ENCODE peak calls at places on chromosomes 3 and 15, in seven cellular contexts. D is stomach, G is K562, S is A549, Q is transverse colon, R is ovary, U is HepG2. W is an unnamed sample.

GRCh38 chr3:107884719-107885460 is 205.9 kb downstream of the CD47 start:
- DNase-seq in D (no peak), G (no peak), S (no peak), Q (no peak), R (no peak), U (no peak), W (no peak)

GRCh38 chr3:102174832-102175374 is 259.9 kb upstream of the ZPLD1 start:
- DNase-seq in D (no peak), G (no peak), S (no peak), Q (no peak), R (no peak), U (no peak), W (no peak)

GRCh38 chr15:36527512-36528162 is 51.8 kb upstream of the CDIN1 start:
- DNase-seq in D (no peak), G (no peak), S (no peak), Q (no peak), R (no peak), U (no peak), W (no peak)

GRCh38 chr3:171461087-171461917 is 1.1 kb upstream of the TNIK start:
- DNase-seq in D (no peak), G (peak), S (peak), Q (peak), R (no peak), U (no peak), W (no peak)

GRCh38 chr15:34122771-34123183 is 20.9 kb downstream of the PGBD4 start:
- DNase-seq in D (no peak), G (no peak), S (no peak), Q (no peak), R (no peak), U (peak), W (no peak)

GRCh38 chr15:84142888-84143337 is 92.7 kb upstream of the GOLGA6L4 start:
- DNase-seq in D (peak), G (peak), S (peak), Q (peak), R (peak), U (peak), W (no peak)

GRCh38 chr3:4751057-4752051 is 227.9 kb upstream of the BHLHE40 start:
- DNase-seq in D (no peak), G (no peak), S (peak), Q (no peak), R (no peak), U (peak), W (no peak)

GRCh38 chr3:115074502-115074901 is 72.6 kb downstream of the ZBTB20 start:
- DNase-seq in D (no peak), G (no peak), S (no peak), Q (no peak), R (no peak), U (no peak), W (no peak)

GRCh38 chr15:72859023-72859756 is 75.6 kb upstream of the ADPGK start:
- DNase-seq in D (no peak), G (no peak), S (no peak), Q (peak), R (no peak), U (no peak), W (no peak)

GRCh38 chr15:75902129-75902557 is 1.5 kb upstream of the FBXO22 start:
- DNase-seq in D (no peak), G (peak), S (no peak), Q (no peak), R (no peak), U (no peak), W (no peak)

GRCh38 chr3:130516645-130517512 is at the start of gene COL6A6:
- DNase-seq in D (no peak), G (no peak), S (no peak), Q (no peak), R (peak), U (no peak), W (no peak)

GRCh38 chr15:67885848-67886247 is 46.0 kb upstream of the RNU6-1 start:
- DNase-seq in D (no peak), G (no peak), S (no peak), Q (no peak), R (no peak), U (no peak), W (no peak)

GRCh38 chr15:67883228-67883773 is 43.5 kb upstream of the RNU6-1 start:
- DNase-seq in D (no peak), G (peak), S (no peak), Q (no peak), R (no peak), U (no peak), W (no peak)

GRCh38 chr15:67884009-67884408 is 44.2 kb upstream of the RNU6-1 start:
- DNase-seq in D (no peak), G (no peak), S (no peak), Q (no peak), R (no peak), U (no peak), W (no peak)

GRCh38 chr15:67882487-67883227 is 42.8 kb upstream of the RNU6-1 start:
- DNase-seq in D (no peak), G (peak), S (no peak), Q (no peak), R (no peak), U (no peak), W (no peak)

GRCh38 chr15:67884514-67885225 is 44.8 kb upstream of the RNU6-1 start:
- DNase-seq in D (peak), G (peak), S (peak), Q (peak), R (peak), U (peak), W (peak)
- TF ChIP-seq EP300 in D (no peak), G (peak), S (peak), Q (peak), R (no peak), U (peak), W (no peak)

GRCh38 chr3:100042577-100042981 is 71.7 kb downstream of the FILIP1L start:
- DNase-seq in D (no peak), G (no peak), S (no peak), Q (no peak), R (no peak), U (no peak), W (no peak)

GRCh38 chr3:100040846-100041245 is 73.5 kb downstream of the FILIP1L start:
- DNase-seq in D (no peak), G (no peak), S (no peak), Q (no peak), R (no peak), U (no peak), W (no peak)

GRCh38 chr3:100042144-100042543 is 72.2 kb downstream of the FILIP1L start:
- DNase-seq in D (no peak), G (no peak), S (no peak), Q (no peak), R (no peak), U (no peak), W (no peak)

GRCh38 chr3:100040446-100040845 is 73.9 kb downstream of the FILIP1L start:
- DNase-seq in D (no peak), G (no peak), S (no peak), Q (no peak), R (no peak), U (no peak), W (no peak)

GRCh38 chr3:100041328-100041749 is 73.0 kb downstream of the FILIP1L start:
- DNase-seq in D (no peak), G (no peak), S (no peak), Q (no peak), R (no peak), U (peak), W (no peak)
- TF ChIP-seq EP300 in D (no peak), G (no peak), S (no peak), Q (peak), R (peak), U (no peak), W (peak)

GRCh38 chr15:55742927-55743614 is at the start of gene PRTG:
- DNase-seq in D (peak), G (peak), S (peak), Q (peak), R (peak), U (peak), W (peak)
- TF ChIP-seq EP300 in D (no peak), G (no peak), S (peak), Q (no peak), R (no peak), U (no peak), W (no peak)

DNA sequence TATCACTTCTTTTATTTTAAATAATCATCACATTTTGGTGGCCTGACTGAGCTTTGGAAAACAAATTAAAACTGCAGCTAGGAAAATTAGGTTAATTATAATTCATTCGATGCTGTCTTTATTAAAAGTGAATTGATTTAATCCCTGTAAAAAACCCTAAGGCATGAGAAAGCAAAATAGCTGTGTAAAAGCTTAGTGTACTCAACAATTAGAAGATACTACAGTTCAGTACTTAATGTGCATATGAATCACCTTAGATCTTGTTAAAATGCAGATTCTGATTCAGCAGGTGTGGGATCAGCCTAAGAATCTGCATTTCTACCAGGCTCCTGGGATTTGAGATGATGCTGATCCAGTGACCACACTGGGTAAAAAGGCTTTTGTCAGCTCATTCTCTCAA is 559.9 kb upstream of the GOLIM4 start:
- DNase-seq in D (no peak), G (no peak), S (no peak), Q (no peak), R (no peak), U (no peak), W (no peak)
- TF ChIP-seq EP300 in D (no peak), G (no peak), S (no peak), Q (no peak), R (no peak), U (no peak), W (no peak)

GRCh38 chr3:2822611-2823010 is 287.6 kb downstream of the IL5RA start:
- DNase-seq in D (no peak), G (no peak), S (no peak), Q (no peak), R (no peak), U (no peak), W (no peak)
- TF ChIP-seq EP300 in D (no peak), G (no peak), S (no peak), Q (no peak), R (no peak), U (no peak), W (no peak)

W was measured in suprapubic skin.